ENCODE peak calls at places on chromosome 4, in four cellular contexts. E is fibroblast of mammary gland, W is prostate gland, N is ascending aorta. P is an unnamed sample.

GRCh38 chr4:776743-777441 is 49.0 kb downstream of the CPLX1 start:
- DNase-seq in E (no peak), W (no peak), N (no peak), P (no peak)

GRCh38 chr4:7103599-7104365 is 35.9 kb upstream of the GRPEL1 start:
- DNase-seq in E (no peak), W (no peak), N (peak; percentile 86), P (no peak)

GRCh38 chr4:71187399-71188196 is 151.2 kb upstream of the SLC4A4 start:
- DNase-seq in E (no peak), W (peak; percentile 35), N (no peak), P (peak; percentile 83)

GRCh38 chr4:102525099-102525498 is 23.9 kb downstream of the NFKB1 start:
- DNase-seq in E (peak; percentile 51), W (no peak), N (no peak), P (no peak)

GRCh38 chr4:1477045-1477905 is 71.0 kb upstream of the NKX1-1 start:
- DNase-seq in E (no peak), W (no peak), N (peak; percentile 48), P (no peak)

GRCh38 chr4:3340703-3341088 is 47.9 kb downstream of the RGS12 start:
- DNase-seq in E (no peak), W (peak; percentile 68), N (no peak), P (peak; percentile 68)

GRCh38 chr4:169063441-169063840 is 53.4 kb upstream of the CBR4 start:
- DNase-seq in E (no peak), W (no peak), N (no peak), P (no peak)

GRCh38 chr4:38133711-38134480 is 173.7 kb downstream of the PTTG2 start:
- DNase-seq in E (no peak), W (no peak), N (no peak), P (no peak)

DNA sequence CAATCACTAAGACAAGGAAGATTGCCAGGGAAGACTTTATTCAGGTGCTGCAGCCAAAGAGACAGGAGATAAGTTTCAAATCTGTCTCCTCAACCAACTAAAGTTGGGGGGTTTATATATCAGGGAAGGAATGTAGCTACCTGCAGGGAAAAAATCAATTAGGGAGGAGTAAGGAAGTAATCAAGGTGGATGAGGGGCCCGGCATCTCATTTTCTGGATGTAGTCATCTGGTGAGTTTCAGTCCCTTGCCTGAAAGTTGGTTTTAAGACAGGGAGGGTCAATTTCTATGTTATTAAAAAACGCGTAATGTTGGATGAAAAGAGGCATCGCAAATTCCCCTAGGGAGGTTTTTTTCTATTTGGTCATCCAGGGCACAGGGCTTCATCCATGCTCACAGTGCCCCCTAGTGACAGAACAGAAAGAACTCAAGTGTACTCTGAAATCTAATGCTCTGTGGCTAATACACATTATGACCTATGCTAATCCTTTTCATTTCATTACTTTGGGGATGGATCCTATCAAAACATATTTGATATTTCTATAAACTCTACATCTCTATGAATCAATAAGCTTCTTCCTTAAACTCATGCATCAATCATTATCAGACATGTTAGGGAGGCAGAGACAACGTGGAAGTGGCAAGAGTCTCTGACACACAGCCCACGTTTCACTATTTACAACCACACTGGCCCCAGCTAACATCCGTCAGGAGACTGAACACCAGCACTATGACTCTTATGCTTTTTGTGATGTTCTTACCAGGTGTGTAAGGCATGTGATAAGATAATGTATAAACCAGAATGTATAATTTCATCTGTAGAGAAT is 1577.0 kb upstream of the TENM3 start:
- DNase-seq in E (peak; percentile 68), W (no peak), N (no peak), P (peak; percentile 11)
- TF ChIP-seq CTCF in E (peak; percentile 71), W (peak; percentile 13), N (peak; percentile 31), P (peak; percentile 76)

DNA sequence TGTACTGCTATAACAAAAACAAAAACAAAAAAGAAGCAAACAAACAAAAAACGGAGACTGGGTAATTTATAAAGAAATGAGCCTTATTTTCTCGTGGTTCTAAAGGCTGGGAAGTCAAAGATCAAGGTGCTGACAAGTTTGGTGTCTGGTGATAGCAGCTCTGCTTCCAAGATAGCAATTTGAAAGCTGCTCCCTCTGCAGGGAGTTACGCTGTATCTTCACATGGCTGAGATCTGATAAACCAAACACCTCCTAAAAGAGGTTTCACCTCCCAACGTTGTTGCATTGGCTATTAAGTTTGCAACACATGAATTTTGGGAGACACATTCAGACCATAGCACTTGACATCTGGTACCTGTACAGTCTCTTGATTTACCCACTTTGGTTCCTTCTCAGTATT is 854.2 kb downstream of the CENPC start:
- DNase-seq in E (no peak), W (no peak), N (no peak), P (no peak)
- TF ChIP-seq CTCF in E (no peak), W (no peak), N (no peak), P (peak; percentile 18)

GRCh38 chr4:128841402-128841801 is 31.9 kb downstream of the JADE1 start:
- DNase-seq in E (no peak), W (no peak), N (no peak), P (no peak)
- TF ChIP-seq CTCF in E (no peak), W (no peak), N (no peak), P (no peak)

DNA sequence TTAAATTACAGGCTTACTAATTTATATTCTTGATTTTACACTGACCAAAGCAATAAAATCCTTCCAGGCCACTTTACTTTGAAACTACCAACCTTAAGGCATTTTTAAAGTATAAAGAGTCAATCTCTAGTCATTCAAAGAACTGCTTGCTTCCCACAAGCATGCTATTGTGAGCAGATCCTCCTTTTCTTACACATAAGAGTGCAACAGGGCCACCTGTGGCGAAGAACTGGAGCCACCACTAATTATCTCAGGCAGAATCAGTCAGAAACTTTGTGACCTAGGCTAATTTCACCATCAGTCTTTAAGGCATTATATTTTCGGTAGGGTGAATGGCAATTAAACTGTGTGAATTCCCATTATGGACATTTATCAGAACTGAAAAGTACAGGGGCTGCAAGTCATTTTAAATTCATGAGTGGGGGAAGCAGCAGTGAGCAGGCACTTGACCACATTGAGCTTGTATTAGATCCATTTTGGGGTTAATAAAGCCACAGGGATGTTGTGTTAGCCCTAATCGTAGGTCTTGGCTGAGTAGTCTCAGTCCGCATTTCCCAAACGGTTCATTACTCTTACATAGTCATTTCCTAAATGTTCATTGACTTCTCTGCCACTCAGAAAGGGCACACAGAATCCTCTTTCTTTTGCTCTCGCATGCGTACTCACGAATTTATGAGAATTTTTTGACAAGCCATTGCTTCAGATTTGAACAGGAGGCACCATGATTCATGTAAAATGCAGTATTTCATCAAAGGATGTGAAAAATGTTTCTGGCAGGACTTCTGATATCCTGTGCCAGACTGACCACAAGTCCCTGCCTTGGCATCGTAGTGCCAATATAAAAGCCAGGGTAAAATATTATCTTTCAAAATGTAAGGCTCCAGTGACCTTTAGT is 39.8 kb downstream of the NPY2R start:
- DNase-seq in E (peak; percentile 8), W (no peak), N (no peak), P (no peak)
- TF ChIP-seq CTCF in E (no peak), W (no peak), N (no peak), P (no peak)

P was measured in LNCaP clone FGC.